ENCODE peak calls at places on chromosome 20, in ten cellular contexts. F is fibroblast of lung, P is foreskin fibroblast, B is suprapubic skin, V is BJ, H is upper lobe of right lung, J is AG10803, D is neural progenitor cell, U is SK-N-SH, M is Caco-2. T is an unnamed sample.

GRCh38 chr20:51594206-51594998 is 51.9 kb upstream of the NFATC2 start:
- DNase-seq in B (no peak), V (no peak), M (no peak), F (no peak), D (no peak), H (no peak), U (no peak), P (no peak), J (peak), T (no peak)

GRCh38 chr20:37096415-37097039 is 730 bp upstream of the RBL1 start:
- DNase-seq in M (no peak), F (no peak), P (no peak), J (no peak), H (no peak), B (no peak), U (no peak), V (no peak), D (peak), T (no peak)

GRCh38 chr20:44005661-44006060 is 91.0 kb downstream of the TOX2 start:
- DNase-seq in P (no peak), B (no peak), D (no peak), F (no peak), M (no peak), V (no peak), H (no peak), U (no peak), J (no peak), T (no peak)

GRCh38 chr20:63053430-63054102 is 46.8 kb upstream of the BHLHE23 start:
- DNase-seq in B (peak), V (no peak), P (no peak), U (no peak), F (no peak), H (peak), M (no peak), D (no peak), J (no peak), T (no peak)

GRCh38 chr20:12201289-12201991 is 283.7 kb downstream of the BTBD3 start:
- DNase-seq in J (peak), F (peak), B (no peak), M (no peak), U (peak), V (no peak), D (no peak), P (peak), H (no peak), T (peak)

GRCh38 chr20:43914697-43915208 is at the start of gene TOX2:
- DNase-seq in D (peak), B (no peak), J (peak), U (peak), M (peak), P (no peak), H (no peak), V (no peak), F (peak), T (no peak)

GRCh38 chr20:20207291-20207690 is 155.0 kb downstream of the CFAP61 start:
- DNase-seq in F (no peak), J (no peak), U (peak), V (no peak), P (no peak), H (no peak), D (peak), M (no peak), B (no peak), T (no peak)

GRCh38 chr20:64003970-64004725 is 23.2 kb downstream of the PRPF6 start:
- DNase-seq in U (no peak), J (no peak), V (no peak), M (peak), P (no peak), B (no peak), F (no peak), D (no peak), H (no peak), T (no peak)

GRCh38 chr20:19757487-19757972 is 528 bp upstream of the RIN2 start:
- DNase-seq in F (peak), B (peak), V (no peak), J (peak), H (peak), D (peak), P (peak), M (peak), U (peak), T (peak)

GRCh38 chr20:6121504-6121903 is 1.3 kb downstream of the FERMT1 start:
- DNase-seq in H (no peak), B (no peak), M (no peak), F (no peak), V (no peak), P (no peak), U (no peak), D (no peak), J (no peak), T (no peak)

GRCh38 chr20:48403362-48403761 is 424.4 kb downstream of the PREX1 start:
- DNase-seq in J (no peak), V (no peak), F (no peak), B (no peak), U (no peak), M (no peak), P (no peak), H (no peak), D (no peak), T (no peak)

GRCh38 chr20:46985671-46986070 is 91.0 kb downstream of the EYA2 start:
- DNase-seq in D (no peak), M (no peak), P (no peak), V (no peak), U (no peak), J (peak), B (no peak), H (peak), F (no peak), T (no peak)

GRCh38 chr20:3813758-3814581 is 6.4 kb upstream of the AP5S1 start:
- DNase-seq in B (no peak), H (no peak), U (no peak), M (no peak), V (no peak), D (no peak), J (no peak), F (no peak), P (no peak), T (no peak)

GRCh38 chr20:2333821-2334220 is 38.0 kb downstream of the TGM3 start:
- DNase-seq in V (no peak), F (no peak), D (no peak), B (peak), P (no peak), U (no peak), H (no peak), J (no peak), M (no peak), T (no peak)

GRCh38 chr20:17966432-17967312 is 1.9 kb downstream of the SNX5 start:
- DNase-seq in B (no peak), V (no peak), U (peak), D (no peak), P (no peak), F (peak), H (no peak), M (no peak), J (peak), T (peak)

GRCh38 chr20:19934792-19935491 is 82.2 kb upstream of the NAA20 start:
- DNase-seq in J (no peak), U (no peak), H (peak), M (no peak), B (no peak), V (no peak), F (no peak), P (no peak), D (no peak), T (no peak)

GRCh38 chr20:37669773-37670236 is 24.0 kb upstream of the CTNNBL1 start:
- DNase-seq in V (no peak), D (no peak), J (no peak), U (no peak), B (no peak), P (no peak), H (no peak), F (no peak), M (no peak), T (no peak)

GRCh38 chr20:44523746-44524145 is 1.9 kb upstream of the SERINC3 start:
- DNase-seq in F (no peak), P (no peak), M (peak), U (no peak), J (no peak), D (no peak), B (no peak), V (no peak), H (no peak), T (no peak)

GRCh38 chr20:53859684-53860083 is 210.7 kb downstream of the BCAS1 start:
- DNase-seq in F (peak), H (no peak), B (no peak), U (no peak), V (no peak), J (peak), P (peak), M (no peak), D (no peak), T (no peak)

GRCh38 chr20:62816031-62816878 is 595 bp upstream of the COL9A3 start:
- DNase-seq in M (no peak), J (no peak), F (no peak), D (peak), P (no peak), H (no peak), B (no peak), U (peak), V (no peak), T (no peak)

GRCh38 chr20:45039470-45039811 is 61.5 kb downstream of the KCNS1 start:
- DNase-seq in H (no peak), U (no peak), P (no peak), J (peak), B (no peak), M (no peak), D (no peak), F (peak), V (no peak), T (no peak)

GRCh38 chr20:10445758-10446157 is 10.7 kb downstream of the SLX4IP start:
- DNase-seq in H (no peak), F (no peak), M (no peak), U (no peak), V (no peak), D (no peak), B (no peak), P (no peak), J (no peak), T (no peak)

GRCh38 chr20:622161-622560 is 12.1 kb upstream of the TCF15 start:
- DNase-seq in D (no peak), M (no peak), B (no peak), V (no peak), U (no peak), P (no peak), H (no peak), F (no peak), J (no peak), T (no peak)

GRCh38 chr20:64161595-64162238 is 2.5 kb upstream of the MYT1 start:
- DNase-seq in P (peak), J (peak), M (peak), B (no peak), D (peak), F (peak), U (no peak), H (no peak), V (no peak), T (peak)

GRCh38 chr20:46820682-46821081 is 74.0 kb upstream of the EYA2 start:
- DNase-seq in U (no peak), F (no peak), M (peak), P (no peak), H (no peak), J (no peak), V (no peak), B (no peak), D (no peak), T (no peak)

GRCh38 chr20:38299963-38300362 is 4.0 kb upstream of the BPI start:
- DNase-seq in M (peak), J (no peak), U (no peak), B (no peak), P (no peak), D (no peak), V (no peak), H (no peak), F (no peak), T (no peak)

GRCh38 chr20:17667445-17667844 is 14.6 kb downstream of the RRBP1 start:
- DNase-seq in D (no peak), B (no peak), V (no peak), U (no peak), H (no peak), P (no peak), J (no peak), M (no peak), F (no peak), T (no peak)

GRCh38 chr20:13567663-13568062 is 71.1 kb downstream of the TASP1 start:
- DNase-seq in H (no peak), B (no peak), F (no peak), D (no peak), P (no peak), V (no peak), M (no peak), U (no peak), J (no peak), T (no peak)

GRCh38 chr20:42938486-42939205 is 251.1 kb downstream of the PTPRT start:
- DNase-seq in U (no peak), H (no peak), D (no peak), P (no peak), M (no peak), B (no peak), F (no peak), V (no peak), J (no peak), T (no peak)

DNA sequence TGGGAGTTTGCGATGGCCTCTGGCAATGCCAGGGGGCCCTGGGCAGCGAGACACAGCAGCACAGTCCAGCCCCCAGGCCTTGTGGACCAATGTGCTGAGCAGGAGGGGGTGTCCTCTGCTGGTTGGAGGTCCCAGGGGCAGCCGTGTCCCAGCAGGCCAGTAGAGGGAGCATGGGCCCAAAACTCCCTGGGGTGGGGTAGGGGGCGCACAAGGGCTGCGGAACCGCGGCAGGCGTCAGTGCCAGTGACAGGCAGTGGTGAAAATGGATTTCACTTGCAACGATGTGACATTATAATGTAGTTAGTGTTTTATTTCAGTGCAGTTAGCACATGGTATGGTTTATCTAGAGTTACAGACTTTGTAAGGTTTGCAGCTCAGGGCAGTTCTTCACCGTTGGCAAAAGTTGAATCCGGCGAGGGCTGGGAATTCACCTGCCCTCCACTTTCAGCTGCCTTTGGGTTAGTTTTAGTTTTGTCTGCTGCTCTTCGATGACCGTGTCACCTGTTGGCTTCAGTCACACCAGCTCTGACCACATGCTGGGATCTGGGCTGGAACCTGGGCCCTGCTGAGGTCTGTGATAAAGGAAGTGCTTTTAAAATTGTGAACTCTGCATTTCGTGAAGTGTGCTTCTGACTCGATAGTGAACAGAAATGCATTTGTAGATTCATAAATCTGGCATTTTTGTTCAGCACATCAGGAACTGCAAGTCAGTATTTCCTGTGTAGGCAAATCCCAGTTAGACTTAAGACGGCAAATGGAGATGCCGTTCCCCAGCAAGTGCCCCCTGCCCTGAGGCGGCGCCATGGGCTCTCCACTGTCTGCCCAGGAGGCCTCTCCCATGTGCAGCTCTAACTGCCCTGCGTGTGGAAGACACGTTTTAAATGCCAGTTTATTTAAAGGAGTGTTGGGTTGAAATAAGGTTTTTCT is 46.8 kb downstream of the PYGB start:
- DNase-seq in P (peak), M (peak), H (no peak), B (no peak), D (peak), U (peak), V (no peak), F (peak), J (peak), T (peak)
- TF ChIP-seq CTCF in P (peak), M (peak), H (peak), B (peak), D (peak), U (peak), V (peak), F (peak), J (peak), T (peak)

DNA sequence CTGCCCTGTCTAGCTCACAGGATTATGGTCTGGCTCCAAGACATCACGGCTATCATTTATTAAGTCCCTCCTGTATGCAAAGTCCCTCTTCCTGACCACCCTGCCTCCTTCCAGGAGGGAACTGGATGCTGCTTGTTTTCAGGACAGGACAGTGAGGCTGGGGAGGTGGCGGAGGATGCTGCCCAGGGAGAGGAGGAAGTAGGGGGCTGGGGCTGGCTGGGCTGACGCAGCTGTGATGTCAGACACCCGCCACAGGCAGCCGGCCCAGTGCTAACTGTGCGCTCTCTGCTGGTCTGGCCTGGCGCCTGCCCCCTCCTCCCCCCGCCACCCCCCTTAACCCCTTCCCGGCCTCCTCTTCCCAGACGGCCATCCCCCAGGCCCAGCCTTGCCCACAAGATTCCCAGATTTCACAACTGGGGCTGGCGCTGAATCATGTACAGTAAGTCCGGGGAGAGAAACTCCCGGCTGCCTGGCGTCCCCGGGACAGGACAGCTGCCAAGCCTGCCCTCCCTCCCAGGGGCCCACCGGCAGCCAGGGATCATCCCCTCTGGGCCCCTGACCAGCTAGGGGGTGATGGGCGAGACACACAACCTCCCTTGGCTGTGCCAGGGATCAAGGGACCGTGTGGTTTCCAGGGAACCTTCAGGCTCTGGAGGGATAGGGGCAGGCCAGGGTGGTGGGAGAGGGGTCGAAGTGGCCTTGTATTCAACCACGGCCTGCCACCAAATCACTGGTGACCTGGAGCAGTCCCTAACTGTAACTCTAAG is 118.1 kb downstream of the CEBPB start:
- DNase-seq in D (peak), H (peak), V (peak), J (peak), M (no peak), U (peak), B (peak), P (peak), F (peak), T (peak)
- H3K4me3 ChIP-seq in D (no peak), H (peak), V (no peak), J (peak), M (no peak), U (peak), B (no peak), P (no peak), F (no peak), T (peak)

GRCh38 chr20:32779500-32780215 is 17.5 kb downstream of the DNMT3B start:
- DNase-seq in B (no peak), H (no peak), J (no peak), D (peak), F (no peak), U (peak), P (no peak), V (no peak), M (peak), T (no peak)
- TF ChIP-seq CTCF in B (no peak), H (no peak), J (no peak), D (peak), F (no peak), U (no peak), P (no peak), V (no peak), M (no peak), T (no peak)

GRCh38 chr20:50320910-50321796 is 130.5 kb downstream of the CEBPB start:
- DNase-seq in V (peak), D (peak), U (peak), P (peak), H (peak), F (peak), M (peak), J (peak), B (peak), T (peak)
- H3K4me3 ChIP-seq in V (peak), D (no peak), U (peak), P (peak), H (peak), F (no peak), M (no peak), J (peak), B (peak), T (peak)

DNA sequence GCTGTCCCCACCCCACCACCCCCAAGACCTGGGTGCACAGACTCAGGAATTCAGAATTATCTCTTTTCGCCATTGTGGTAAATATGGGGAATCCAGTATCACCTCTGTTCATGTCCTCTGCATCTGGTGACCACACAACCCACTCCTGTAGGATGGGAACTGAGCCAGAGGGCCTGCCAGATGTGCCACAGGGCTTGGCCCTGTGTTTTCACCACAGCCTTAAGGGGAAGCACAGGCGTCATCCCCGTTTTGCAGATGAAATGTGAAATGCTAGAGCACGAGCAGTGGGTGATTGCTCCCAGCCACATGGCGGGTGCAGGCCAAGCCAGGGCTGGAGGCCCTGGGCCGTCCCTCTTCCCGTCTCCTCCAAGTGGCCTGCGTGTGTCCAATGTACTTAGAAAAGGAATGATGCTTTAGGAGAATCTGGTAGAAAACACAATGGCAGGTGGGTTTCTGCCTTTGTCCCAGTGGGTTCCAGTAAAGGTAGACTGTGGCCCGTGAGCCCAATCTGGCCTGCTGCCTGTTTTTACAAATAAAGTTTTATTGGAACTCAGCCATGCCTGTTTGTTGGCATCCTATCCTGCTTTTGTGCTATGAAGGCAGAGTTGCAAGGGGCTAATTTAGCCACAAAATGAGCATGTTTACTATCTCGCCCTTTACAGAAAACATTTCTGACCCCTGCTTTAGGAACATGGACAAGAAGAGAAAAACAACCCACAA is 309.2 kb downstream of the CDH4 start:
- DNase-seq in D (no peak), J (peak), B (no peak), H (no peak), M (no peak), F (no peak), V (no peak), P (peak), U (no peak), T (no peak)
- TF ChIP-seq CTCF in D (no peak), J (no peak), B (no peak), H (no peak), M (no peak), F (no peak), V (no peak), P (no peak), U (no peak), T (no peak)

GRCh38 chr20:25699914-25700313 is 3.3 kb upstream of the ZNF337 start:
- DNase-seq in J (no peak), M (no peak), H (no peak), P (no peak), V (no peak), D (no peak), B (no peak), F (no peak), U (no peak), T (peak)

GRCh38 chr20:25707695-25708094 is 11.0 kb upstream of the ZNF337 start:
- DNase-seq in P (no peak), M (no peak), U (no peak), F (no peak), H (no peak), J (no peak), V (no peak), B (no peak), D (no peak), T (no peak)

GRCh38 chr20:25706793-25707192 is 10.1 kb upstream of the ZNF337 start:
- DNase-seq in D (no peak), U (no peak), H (no peak), F (no peak), B (no peak), M (no peak), P (no peak), V (no peak), J (no peak), T (no peak)

GRCh38 chr20:25705830-25706351 is 9.2 kb upstream of the ZNF337 start:
- DNase-seq in B (no peak), F (no peak), M (no peak), U (no peak), D (no peak), P (no peak), H (no peak), V (no peak), J (no peak), T (no peak)
- H3K4me3 ChIP-seq in B (no peak), F (no peak), M (no peak), U (no peak), D (no peak), P (no peak), H (no peak), V (no peak), J (no peak), T (no peak)